ENCODE peak calls at places on chromosomes 3 and 15, in six cellular contexts. One of them, this sample, is unnamed.
A peak's percentile ranks its signal among the peaks of the same experiment; 100 is the strongest.

GRCh38 chr3:186108106-186108940 is 566 bp downstream of the ETV5 start:
- DNase-seq in right atrium auricular region: peak; percentile 60
- DNase-seq in OCI-LY7: peak; percentile 11
- DNase-seq in G401: peak; percentile 38
- DNase-seq in T-cell: peak; percentile 5
- DNase-seq in activated CD8-positive, alpha-beta memory T cell treated with anti-CD3 and anti-CD28 coated beads for 1 hour: no peak
- DNase-seq in this sample: peak; percentile 10

GRCh38 chr3:194964809-194965208 is 279.1 kb downstream of the FAM43A start:
- DNase-seq in activated CD8-positive, alpha-beta memory T cell treated with anti-CD3 and anti-CD28 coated beads for 1 hour: no peak
- DNase-seq in right atrium auricular region: no peak
- DNase-seq in T-cell: no peak
- DNase-seq in G401: no peak
- DNase-seq in OCI-LY7: no peak
- DNase-seq in this sample: no peak

GRCh38 chr3:13372126-13372525 is 48.0 kb downstream of the NUP210 start:
- DNase-seq in right atrium auricular region: no peak
- DNase-seq in activated CD8-positive, alpha-beta memory T cell treated with anti-CD3 and anti-CD28 coated beads for 1 hour: no peak
- DNase-seq in T-cell: no peak
- DNase-seq in OCI-LY7: no peak
- DNase-seq in G401: no peak
- DNase-seq in this sample: no peak

GRCh38 chr3:172218350-172219323 is 179.3 kb downstream of the FNDC3B start:
- DNase-seq in T-cell: no peak
- DNase-seq in OCI-LY7: no peak
- DNase-seq in activated CD8-positive, alpha-beta memory T cell treated with anti-CD3 and anti-CD28 coated beads for 1 hour: no peak
- DNase-seq in right atrium auricular region: no peak
- DNase-seq in G401: no peak
- DNase-seq in this sample: no peak

GRCh38 chr3:128449111-128449638 is 17.5 kb downstream of the DNAJB8 start:
- DNase-seq in activated CD8-positive, alpha-beta memory T cell treated with anti-CD3 and anti-CD28 coated beads for 1 hour: no peak
- DNase-seq in right atrium auricular region: no peak
- DNase-seq in T-cell: no peak
- DNase-seq in OCI-LY7: no peak
- DNase-seq in G401: no peak
- DNase-seq in this sample: no peak

GRCh38 chr3:128076783-128077624 is 24.8 kb downstream of the SEC61A1 start:
- DNase-seq in activated CD8-positive, alpha-beta memory T cell treated with anti-CD3 and anti-CD28 coated beads for 1 hour: no peak
- DNase-seq in T-cell: peak; percentile 42
- DNase-seq in G401: peak; percentile 76
- DNase-seq in OCI-LY7: no peak
- DNase-seq in right atrium auricular region: no peak
- DNase-seq in this sample: no peak

GRCh38 chr15:57792729-57793449 is 86.4 kb downstream of the POLR2M start:
- DNase-seq in T-cell: no peak
- DNase-seq in activated CD8-positive, alpha-beta memory T cell treated with anti-CD3 and anti-CD28 coated beads for 1 hour: no peak
- DNase-seq in OCI-LY7: no peak
- DNase-seq in G401: no peak
- DNase-seq in right atrium auricular region: no peak
- DNase-seq in this sample: no peak

GRCh38 chr3:29513236-29513635 is 232.4 kb downstream of the RBMS3 start:
- DNase-seq in OCI-LY7: no peak
- DNase-seq in T-cell: no peak
- DNase-seq in G401: no peak
- DNase-seq in right atrium auricular region: no peak
- DNase-seq in activated CD8-positive, alpha-beta memory T cell treated with anti-CD3 and anti-CD28 coated beads for 1 hour: no peak
- DNase-seq in this sample: no peak

GRCh38 chr3:4820296-4821121 is 158.7 kb upstream of the BHLHE40 start:
- DNase-seq in OCI-LY7: no peak
- DNase-seq in right atrium auricular region: no peak
- DNase-seq in T-cell: no peak
- DNase-seq in activated CD8-positive, alpha-beta memory T cell treated with anti-CD3 and anti-CD28 coated beads for 1 hour: no peak
- DNase-seq in G401: no peak
- DNase-seq in this sample: no peak

GRCh38 chr3:100891827-100892226 is 101.4 kb downstream of the ABI3BP start:
- DNase-seq in OCI-LY7: no peak
- DNase-seq in activated CD8-positive, alpha-beta memory T cell treated with anti-CD3 and anti-CD28 coated beads for 1 hour: no peak
- DNase-seq in G401: no peak
- DNase-seq in T-cell: no peak
- DNase-seq in right atrium auricular region: no peak
- DNase-seq in this sample: no peak

GRCh38 chr15:71325461-71325860 is 210.2 kb downstream of the THSD4 start:
- DNase-seq in T-cell: no peak
- DNase-seq in right atrium auricular region: no peak
- DNase-seq in activated CD8-positive, alpha-beta memory T cell treated with anti-CD3 and anti-CD28 coated beads for 1 hour: no peak
- DNase-seq in G401: no peak
- DNase-seq in OCI-LY7: no peak
- DNase-seq in this sample: no peak

GRCh38 chr3:98690876-98691275 is 72.3 kb upstream of the ST3GAL6 start:
- DNase-seq in G401: no peak
- DNase-seq in OCI-LY7: no peak
- DNase-seq in right atrium auricular region: no peak
- DNase-seq in T-cell: no peak
- DNase-seq in activated CD8-positive, alpha-beta memory T cell treated with anti-CD3 and anti-CD28 coated beads for 1 hour: no peak
- DNase-seq in this sample: no peak

This sample was measured in activated T-helper 2 cell treated with anti-CD3 and anti-CD28 coated beads, Interferon-gamma antibody, Interleukin-2, Interleukin-4, amounts not matched to agents 10 μg/mL and 5 μg/mL and 100 μg/mL, durations not matched to agents 14 hours and 24 hours and 36 hours.